ENCODE peak calls at places on chromosomes 13 and 19, in six cellular contexts. O is aorta; W is AML-193; F is kidney epithelial cell; M is CD8-positive, alpha-beta T cell; I is nucleus accumbens. Z is an unnamed sample.

GRCh38 chr19:20640545-20640944 is 20.8 kb downstream of the ZNF626 start:
- DNase-seq in O (no peak), W (no peak), F (no peak), M (no peak), I (no peak), Z (no peak)

GRCh38 chr13:43054803-43055802 is 31.7 kb downstream of the DNAJC15 start:
- DNase-seq in O (no peak), W (no peak), F (peak; percentile 65), M (no peak), I (no peak), Z (peak; percentile 54)

GRCh38 chr13:111298214-111298975 is 22.0 kb upstream of the TEX29 start:
- DNase-seq in O (no peak), W (no peak), F (no peak), M (no peak), I (no peak), Z (no peak)

GRCh38 chr19:31659897-31660210 is 310.6 kb upstream of the TSHZ3 start:
- DNase-seq in O (no peak), W (no peak), F (no peak), M (no peak), I (no peak), Z (no peak)

GRCh38 chr13:85277753-85278152 is 521.5 kb downstream of the SLITRK6 start:
- DNase-seq in O (no peak), W (no peak), F (peak; percentile 23), M (no peak), I (no peak), Z (no peak)

GRCh38 chr19:4007836-4008539 is 452 bp downstream of the PIAS4 start:
- DNase-seq in O (no peak), W (no peak), F (no peak), M (no peak), I (no peak), Z (peak; percentile 63)

GRCh38 chr13:93953856-93954255 is 525.6 kb downstream of the DCT start:
- DNase-seq in O (no peak), W (no peak), F (no peak), M (no peak), I (no peak), Z (no peak)

GRCh38 chr13:49806126-49806536 is 13.6 kb upstream of the KPNA3 start:
- DNase-seq in O (no peak), W (no peak), F (no peak), M (no peak), I (no peak), Z (no peak)

GRCh38 chr13:36509369-36509768 is 77.1 kb downstream of the CCNA1 start:
- DNase-seq in O (no peak), W (peak; percentile 21), F (no peak), M (no peak), I (no peak), Z (no peak)

GRCh38 chr13:98384739-98385138 is 192.2 kb downstream of the STK24 start:
- DNase-seq in O (no peak), W (no peak), F (peak; percentile 61), M (no peak), I (no peak), Z (no peak)

GRCh38 chr13:49997935-49998334 is 1.1 kb downstream of the TRIM13 start:
- DNase-seq in O (no peak), W (peak; percentile 28), F (no peak), M (no peak), I (no peak), Z (no peak)

GRCh38 chr13:72180253-72180952 is 313.4 kb upstream of the DACH1 start:
- DNase-seq in O (no peak), W (no peak), F (peak; percentile 61), M (no peak), I (no peak), Z (no peak)

GRCh38 chr19:41025871-41026270 is 34.8 kb downstream of the CYP2B6 start:
- DNase-seq in O (no peak), W (no peak), F (no peak), M (no peak), I (no peak), Z (no peak)

GRCh38 chr13:23922005-23922932 is 25.0 kb upstream of the C1QTNF9B start:
- DNase-seq in O (no peak), W (peak; percentile 62), F (no peak), M (no peak), I (no peak), Z (no peak)

GRCh38 chr19:4878491-4878968 is 11.1 kb upstream of the PLIN3 start:
- DNase-seq in O (peak; percentile 53), W (no peak), F (no peak), M (no peak), I (peak; percentile 71), Z (no peak)

GRCh38 chr19:17553256-17553655 is 2.2 kb upstream of the COLGALT1 start:
- DNase-seq in O (peak; percentile 78), W (no peak), F (no peak), M (no peak), I (no peak), Z (peak; percentile 77)

GRCh38 chr19:19655641-19656343 is 7.7 kb downstream of the ATP13A1 start:
- DNase-seq in O (peak; percentile 42), W (no peak), F (no peak), M (no peak), I (no peak), Z (no peak)

GRCh38 chr19:38653028-38653571 is 5.7 kb downstream of the ACTN4 start:
- DNase-seq in O (no peak), W (no peak), F (no peak), M (no peak), I (no peak), Z (no peak)

GRCh38 chr13:19864018-19864338 is 529 bp upstream of the ZMYM5 start:
- DNase-seq in O (peak; percentile 83), W (peak; percentile 63), F (no peak), M (no peak), I (no peak), Z (peak; percentile 86)

GRCh38 chr19:41327499-41328156 is 17.7 kb downstream of the CCDC97 start:
- DNase-seq in O (peak; percentile 85), W (peak; percentile 82), F (no peak), M (peak; percentile 77), I (no peak), Z (peak; percentile 47)

GRCh38 chr13:92355213-92355612 is 871.4 kb upstream of the GPC6 start:
- DNase-seq in O (no peak), W (peak; percentile 32), F (no peak), M (no peak), I (no peak), Z (peak; percentile 33)

GRCh38 chr13:113075711-113076110 is 29.9 kb upstream of the F7 start:
- DNase-seq in O (peak; percentile 33), W (no peak), F (no peak), M (no peak), I (no peak), Z (no peak)

GRCh38 chr13:98386632-98387031 is 190.3 kb downstream of the STK24 start:
- DNase-seq in O (no peak), W (no peak), F (no peak), M (no peak), I (no peak), Z (no peak)

GRCh38 chr13:79782541-79783216 is 301.7 kb downstream of the NDFIP2 start:
- DNase-seq in O (peak; percentile 53), W (no peak), F (peak; percentile 84), M (no peak), I (no peak), Z (peak; percentile 49)

GRCh38 chr19:42023121-42023942 is 29.3 kb upstream of the ATP1A3 start:
- DNase-seq in O (no peak), W (peak; percentile 8), F (no peak), M (no peak), I (no peak), Z (no peak)

GRCh38 chr19:55451163-55451521 is 8.0 kb upstream of the SHISA7 start:
- DNase-seq in O (no peak), W (no peak), F (no peak), M (no peak), I (no peak), Z (no peak)

GRCh38 chr19:49118565-49119410 is at the start of gene C19orf73:
- DNase-seq in O (peak; percentile 97), W (peak; percentile 90), F (peak; percentile 54), M (peak; percentile 93), I (peak; percentile 88), Z (peak; percentile 93)

GRCh38 chr13:91878491-91878890 is 480.1 kb downstream of the GPC5 start:
- DNase-seq in O (no peak), W (no peak), F (no peak), M (no peak), I (no peak), Z (no peak)

GRCh38 chr19:34667349-34668076 is 9.4 kb downstream of the SCGB2B2 start:
- DNase-seq in O (no peak), W (peak; percentile 10), F (no peak), M (no peak), I (no peak), Z (no peak)

GRCh38 chr19:20077791-20078463 is at the start of gene ZNF90:
- DNase-seq in O (peak; percentile 97), W (no peak), F (peak; percentile 91), M (peak; percentile 63), I (peak; percentile 87), Z (peak; percentile 97)

GRCh38 chr13:67230243-67230773 is at the start of gene PCDH9:
- DNase-seq in O (peak; percentile 96), W (peak; percentile 64), F (peak; percentile 77), M (peak; percentile 64), I (peak; percentile 98), Z (peak; percentile 92)